ENCODE peak calls at places on chromosomes 12 and 14, in six cellular contexts. R is neural crest cell, C is stromal cell of bone marrow, B is amygdala, K is iPS DF 6.9, T is aorta. A is an unnamed sample.

GRCh38 chr14:87888136-87888999 is 104.6 kb downstream of the GALC start:
- DNase-seq in C (peak; percentile 21), R (no peak), B (no peak), T (peak; percentile 62), K (peak; percentile 41), A (peak; percentile 41)

GRCh38 chr12:41277019-41277770 is 89.1 kb downstream of the PDZRN4 start:
- DNase-seq in T (no peak), K (peak; percentile 1), B (no peak), C (no peak), R (peak; percentile 28), A (peak; percentile 69)

GRCh38 chr14:91883770-91884169 is 16.4 kb upstream of the TC2N start:
- DNase-seq in T (peak; percentile 64), C (no peak), R (no peak), B (no peak), K (no peak), A (no peak)

GRCh38 chr14:61524211-61524806 is 171.0 kb upstream of the HIF1A start:
- DNase-seq in K (no peak), R (no peak), T (no peak), C (peak; percentile 84), B (no peak), A (peak; percentile 27)

GRCh38 chr12:16606936-16607335 is 974 bp upstream of the LMO3 start:
- DNase-seq in B (no peak), C (no peak), T (no peak), K (no peak), R (peak; percentile 25), A (peak; percentile 33)

GRCh38 chr14:100771121-100771800 is 44.6 kb downstream of the DLK1 start:
- DNase-seq in B (no peak), R (no peak), T (no peak), K (no peak), C (no peak), A (no peak)

GRCh38 chr12:103929051-103929908 is 930 bp upstream of the HSP90B1 start:
- DNase-seq in B (peak; percentile 92), R (peak; percentile 71), C (peak; percentile 90), T (peak; percentile 93), K (peak; percentile 64), A (peak; percentile 93)

GRCh38 chr12:2691001-2691339 is 103.8 kb upstream of the FKBP4 start:
- DNase-seq in C (no peak), R (peak; percentile 55), B (no peak), T (no peak), K (no peak), A (no peak)

GRCh38 chr12:68587448-68587873 is 23.2 kb upstream of the RAP1B start:
- DNase-seq in K (no peak), T (no peak), R (no peak), C (no peak), B (no peak), A (no peak)

GRCh38 chr14:32345311-32345771 is 16.2 kb downstream of the AKAP6 start:
- DNase-seq in R (no peak), K (no peak), C (no peak), B (no peak), T (no peak), A (peak; percentile 9)

GRCh38 chr14:78240567-78240966 is 70.4 kb downstream of the NRXN3 start:
- DNase-seq in R (no peak), B (no peak), C (no peak), K (no peak), T (no peak), A (no peak)

A was measured in SJCRH30.